ENCODE peak calls at places on chromosomes 7 and 10, in ten cellular contexts. W is transverse colon, K is ascending aorta, P is ovary, A is Peyer's patch, H is mesenchymal stem cell, Q is OCI-LY7, E is tibial artery, O is heart right ventricle, M is HCT116. G is an unnamed sample.

GRCh38 chr7:26653430-26653911 is 210.9 kb downstream of the SKAP2 start:
- DNase-seq in W (peak; percentile 68), K (no peak), P (no peak), A (peak; percentile 63), H (no peak), Q (no peak), E (no peak), O (no peak), M (no peak), G (peak; percentile 45)

GRCh38 chr10:50431118-50431517 is 179.8 kb upstream of the ASAH2 start:
- DNase-seq in W (no peak), K (no peak), P (no peak), A (no peak), H (peak; percentile 7), Q (no peak), E (no peak), O (no peak), M (no peak), G (no peak)

GRCh38 chr10:17453377-17454091 is 861 bp downstream of the ST8SIA6 start:
- DNase-seq in W (peak; percentile 65), K (no peak), P (peak; percentile 31), A (peak; percentile 62), H (peak; percentile 21), Q (no peak), E (no peak), O (peak; percentile 47), M (no peak), G (peak; percentile 55)

GRCh38 chr10:33509231-33509871 is 174.9 kb upstream of the NRP1 start:
- DNase-seq in W (peak; percentile 38), K (peak; percentile 30), P (no peak), A (peak; percentile 68), H (peak; percentile 92), Q (no peak), E (peak; percentile 71), O (no peak), M (peak; percentile 56), G (peak; percentile 68)

GRCh38 chr10:58384095-58384494 is 1.1 kb upstream of the TFAM start:
- DNase-seq in W (no peak), K (no peak), P (no peak), A (no peak), H (peak; percentile 2), Q (peak; percentile 51), E (no peak), O (no peak), M (no peak), G (peak; percentile 12)

GRCh38 chr10:12801214-12802087 is 200.1 kb downstream of the CCDC3 start:
- DNase-seq in W (no peak), K (no peak), P (no peak), A (no peak), H (no peak), Q (no peak), E (no peak), O (no peak), M (no peak), G (peak; percentile 25)

GRCh38 chr7:73678862-73679261 is 4.4 kb downstream of the DNAJC30 start:
- DNase-seq in W (no peak), K (no peak), P (no peak), A (no peak), H (no peak), Q (no peak), E (no peak), O (no peak), M (no peak), G (no peak)

GRCh38 chr7:128093606-128094005 is 62.4 kb upstream of the LRRC4 start:
- DNase-seq in W (no peak), K (no peak), P (no peak), A (no peak), H (no peak), Q (no peak), E (no peak), O (no peak), M (no peak), G (no peak)

GRCh38 chr7:17009007-17009719 is 127.4 kb upstream of the AGR3 start:
- DNase-seq in W (no peak), K (no peak), P (no peak), A (no peak), H (no peak), Q (no peak), E (no peak), O (no peak), M (peak; percentile 27), G (peak; percentile 44)

GRCh38 chr7:5296627-5297226 is 14.0 kb downstream of the SLC29A4 start:
- DNase-seq in W (no peak), K (no peak), P (no peak), A (peak; percentile 60), H (peak; percentile 24), Q (peak; percentile 69), E (no peak), O (no peak), M (no peak), G (no peak)

GRCh38 chr7:50619684-50620083 is 54.5 kb upstream of the DDC start:
- DNase-seq in W (no peak), K (no peak), P (no peak), A (no peak), H (no peak), Q (no peak), E (no peak), O (no peak), M (no peak), G (no peak)
- H3K36me3 ChIP-seq in W (no peaks in the 10 kb centered on the region), K (no peaks in the 10 kb centered on the region), P (no peaks in the 10 kb centered on the region), A (no peaks in the 10 kb centered on the region), H (peaks cover 58% of the 10 kb centered on the region), Q (no peaks in the 10 kb centered on the region), E (peaks cover 28% of the 10 kb centered on the region), O (no peaks in the 10 kb centered on the region), M (no peaks in the 10 kb centered on the region), G (no peaks in the 10 kb centered on the region)

DNA sequence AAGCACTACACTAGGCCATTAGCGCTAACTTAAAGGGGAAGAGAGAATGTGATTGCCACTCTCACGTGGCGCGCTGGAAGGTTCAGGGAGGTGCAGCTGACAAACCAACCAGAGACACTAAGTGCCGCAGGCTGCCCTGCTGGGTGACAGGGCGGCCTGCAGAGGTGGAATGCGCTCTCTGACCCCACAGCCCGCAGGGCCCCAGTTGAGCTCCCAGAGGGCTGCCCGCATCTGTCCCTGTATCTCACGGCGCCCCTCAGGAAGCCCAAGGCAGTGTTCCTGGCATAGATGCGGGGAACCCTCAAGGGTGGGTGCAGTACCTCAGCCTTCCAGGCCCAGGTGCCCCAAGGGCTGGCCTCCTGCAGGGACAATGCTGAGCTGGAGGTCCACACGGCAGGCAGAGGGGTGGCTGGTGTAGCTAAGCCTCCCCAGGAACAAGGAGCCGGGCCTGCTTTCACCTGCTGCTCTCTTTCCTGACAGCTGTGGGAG is 66.6 kb downstream of the CALML3 start:
- DNase-seq in W (no peak), K (no peak), P (no peak), A (no peak), H (no peak), Q (peak; percentile 24), E (no peak), O (no peak), M (no peak), G (no peak)
- H3K4me1 ChIP-seq in W (peaks cover 4% of the 10 kb centered on the region), K (no peaks in the 10 kb centered on the region), P (no peaks in the 10 kb centered on the region), A (peaks cover 6% of the 10 kb centered on the region), H (peaks cover 36% of the 10 kb centered on the region), Q (peaks cover 75% of the 10 kb centered on the region), E (no peaks in the 10 kb centered on the region), O (no peaks in the 10 kb centered on the region), M (peaks cover 32% of the 10 kb centered on the region), G (no peaks in the 10 kb centered on the region)

DNA sequence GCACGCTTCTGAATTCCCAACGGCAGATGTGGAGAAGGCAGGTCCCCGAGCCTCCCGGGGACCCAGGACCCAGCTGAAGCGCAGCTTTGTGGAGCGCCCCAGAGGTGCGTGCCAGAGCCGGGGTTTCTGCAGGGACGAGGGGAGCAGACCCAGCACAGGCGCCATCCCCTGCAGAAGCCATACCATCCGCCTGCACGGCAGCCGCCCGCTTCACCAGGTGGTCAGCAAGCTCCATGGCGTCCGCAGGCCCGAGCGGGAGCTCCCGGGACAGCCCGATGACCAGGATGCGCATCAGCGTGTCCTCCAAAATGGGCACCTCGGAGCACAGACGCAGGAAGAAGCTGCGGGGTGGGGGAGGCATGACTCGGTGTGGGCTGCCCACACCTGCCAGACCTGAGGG is 10.6 kb downstream of the INTS1 start:
- DNase-seq in W (no peak), K (no peak), P (no peak), A (no peak), H (no peak), Q (no peak), E (no peak), O (no peak), M (no peak), G (no peak)
- H3K36me3 ChIP-seq in W (peaks cover 28% of the 10 kb centered on the region), K (peaks cover 68% of the 10 kb centered on the region), P (no peaks in the 10 kb centered on the region), A (no peaks in the 10 kb centered on the region), H (peaks cover 68% of the 10 kb centered on the region), Q (peaks cover 85% of the 10 kb centered on the region), E (peaks cover 100% of the 10 kb centered on the region), O (peaks cover 3% of the 10 kb centered on the region), M (peaks cover 26% of the 10 kb centered on the region), G (peaks cover 29% of the 10 kb centered on the region)

GRCh38 chr10:24645022-24645421 is 78.7 kb downstream of the ARHGAP21 start:
- DNase-seq in W (no peak), K (no peak), P (no peak), A (no peak), H (no peak), Q (no peak), E (no peak), O (no peak), M (no peak), G (no peak)
- H3K4me1 ChIP-seq in W (peaks cover 5% of the 10 kb centered on the region), K (peaks cover 4% of the 10 kb centered on the region), P (peaks cover 2% of the 10 kb centered on the region), A (peaks cover 9% of the 10 kb centered on the region), H (no peaks in the 10 kb centered on the region), Q (no peaks in the 10 kb centered on the region), E (no peaks in the 10 kb centered on the region), O (no peaks in the 10 kb centered on the region), M (peaks cover 29% of the 10 kb centered on the region), G (no peaks in the 10 kb centered on the region)

DNA sequence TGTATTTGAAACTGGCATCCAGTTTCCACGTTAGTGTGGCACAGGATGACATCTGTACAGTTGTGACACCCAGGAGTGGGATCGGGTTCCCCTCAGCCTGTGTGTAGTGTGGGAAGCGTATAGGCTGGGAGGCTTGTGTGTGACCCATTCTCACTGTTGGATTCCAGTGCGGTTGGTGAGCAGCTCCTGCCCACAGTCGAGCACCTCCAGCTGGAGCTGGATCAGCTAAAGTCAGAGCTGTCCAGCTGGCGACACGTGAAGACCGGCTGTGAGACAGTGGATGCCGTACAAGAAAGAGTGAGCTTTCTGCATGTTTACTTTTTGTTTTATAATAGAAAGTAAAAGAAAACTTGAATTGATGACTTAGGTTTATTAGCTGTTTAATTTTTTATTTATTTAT is 18.7 kb upstream of the GET4 start:
- DNase-seq in W (no peak), K (no peak), P (no peak), A (no peak), H (no peak), Q (no peak), E (no peak), O (no peak), M (no peak), G (no peak)
- H3K36me3 ChIP-seq in W (peaks cover 79% of the 10 kb centered on the region), K (peaks cover 99% of the 10 kb centered on the region), P (no peaks in the 10 kb centered on the region), A (no peaks in the 10 kb centered on the region), H (peaks cover 97% of the 10 kb centered on the region), Q (peaks cover 79% of the 10 kb centered on the region), E (peaks cover 100% of the 10 kb centered on the region), O (peaks cover 10% of the 10 kb centered on the region), M (peaks cover 69% of the 10 kb centered on the region), G (peaks cover 33% of the 10 kb centered on the region)

G was measured in small intestine.